ENCODE peak calls at places on chromosomes 4 and X, in four cellular contexts. B is gastrocnemius medialis, G is Peyer's patch, K is breast epithelium. P is an unnamed sample.

GRCh38 chr4:41887821-41888699 is 47.2 kb upstream of the TMEM33 start:
- DNase-seq in B (no peak), G (peak), K (peak), P (peak)

GRCh38 chr4:74117024-74117534 is 18.1 kb upstream of the CXCL2 start:
- DNase-seq in B (no peak), G (no peak), K (peak), P (peak)

GRCh38 chr4:10084651-10085320 is 31.8 kb downstream of the WDR1 start:
- DNase-seq in B (no peak), G (no peak), K (no peak), P (no peak)

GRCh38 chr4:183205682-183206081 is 106.6 kb downstream of the WWC2 start:
- DNase-seq in B (no peak), G (no peak), K (no peak), P (no peak)

GRCh38 chrX:74383611-74384010 is 37.7 kb upstream of the SLC16A2 start:
- DNase-seq in B (no peak), G (no peak), K (no peak), P (no peak)

GRCh38 chr4:144903953-144904711 is 193.9 kb downstream of the ANAPC10 start:
- DNase-seq in B (no peak), G (no peak), K (no peak), P (no peak)

GRCh38 chrX:17057209-17057608 is 110.8 kb downstream of the REPS2 start:
- DNase-seq in B (no peak), G (no peak), K (no peak), P (no peak)

GRCh38 chr4:121156822-121157769 is 7.0 kb downstream of the TNIP3 start:
- DNase-seq in B (peak), G (peak), K (no peak), P (peak)

GRCh38 chr4:72430050-72430449 is 139.0 kb downstream of the ADAMTS3 start:
- DNase-seq in B (no peak), G (no peak), K (no peak), P (no peak)

GRCh38 chrX:19593684-19594083 is 78.4 kb upstream of the MAP3K15 start:
- DNase-seq in B (no peak), G (no peak), K (no peak), P (no peak)

GRCh38 chr4:187504974-187505797 is 490.4 kb upstream of the ZFP42 start:
- DNase-seq in B (no peak), G (no peak), K (no peak), P (no peak)
- H3K4me3 ChIP-seq in B (no peak), G (no peak), K (peak), P (no peak)

GRCh38 chr4:3460926-3461325 is 2.2 kb upstream of the DOK7 start:
- DNase-seq in B (no peak), G (no peak), K (no peak), P (no peak)
- H3K27ac ChIP-seq in B (peak), G (no peak), K (peak), P (no peak)

DNA sequence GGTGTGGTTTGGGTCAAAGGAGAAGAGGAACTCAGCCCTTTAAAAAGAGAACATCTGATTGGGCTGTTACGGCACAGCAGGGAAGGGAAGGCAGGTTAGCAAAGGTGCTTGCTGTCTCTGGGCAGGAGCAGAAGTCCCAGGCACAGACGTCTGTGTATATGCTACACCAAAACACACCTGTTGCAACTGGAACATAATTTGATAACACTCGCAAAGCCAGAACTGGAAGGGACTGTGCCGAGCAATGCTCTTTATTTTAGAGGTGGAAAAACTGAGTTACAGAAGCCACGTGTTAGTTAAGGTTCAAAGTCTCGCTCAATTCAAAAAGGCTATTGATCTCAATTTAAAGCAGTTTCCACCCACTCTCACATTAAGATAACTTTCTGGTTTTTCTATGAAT is 2.2 kb upstream of the FAM114A1 start:
- DNase-seq in B (no peak), G (no peak), K (no peak), P (no peak)
- TF ChIP-seq POLR2A in B (no peak), G (no peak), K (no peak), P (no peak)

GRCh38 chr4:18057821-18058533 is 36.4 kb upstream of the LCORL start:
- DNase-seq in B (no peak), G (no peak), K (no peak), P (no peak)
- H3K4me3 ChIP-seq in B (no peak), G (no peak), K (no peak), P (peak)